ENCODE peak calls at places on chromosome 21, in six cellular contexts. W is endodermal cell; X is CD4-positive, alpha-beta T cell; T is body of pancreas; R is Panc1; Q is suprapubic skin. Z is an unnamed sample.

GRCh38 chr21:45365186-45365607 is 39.8 kb upstream of the COL18A1 start:
- DNase-seq in R (no peak), T (no peak), Q (no peak), X (no peak), W (no peak), Z (no peak)

GRCh38 chr21:35749904-35750303 is 310.4 kb downstream of the SETD4 start:
- DNase-seq in Q (no peak), X (no peak), R (no peak), W (no peak), T (no peak), Z (no peak)

GRCh38 chr21:41707231-41707988 is 59.4 kb downstream of the RIPK4 start:
- DNase-seq in X (no peak), R (no peak), T (no peak), W (no peak), Q (no peak), Z (no peak)

GRCh38 chr21:44791246-44791645 is 10.4 kb downstream of the UBE2G2 start:
- DNase-seq in X (no peak), Q (no peak), T (no peak), W (no peak), R (no peak), Z (no peak)

GRCh38 chr21:26754853-26755252 is 90.4 kb downstream of the ADAMTS1 start:
- DNase-seq in R (no peak), W (no peak), T (no peak), Q (no peak), X (no peak), Z (no peak)

GRCh38 chr21:24210130-24210529 is 1397.2 kb downstream of the MRPL39 start:
- DNase-seq in Q (no peak), W (no peak), X (no peak), R (no peak), T (no peak), Z (no peak)

GRCh38 chr21:43893536-43894205 is 28.6 kb downstream of the AGPAT3 start:
- DNase-seq in Q (peak; percentile 61), T (no peak), X (no peak), W (no peak), R (no peak), Z (no peak)

GRCh38 chr21:26849428-26850115 is 4.4 kb upstream of the ADAMTS1 start:
- DNase-seq in R (no peak), W (no peak), T (no peak), X (no peak), Q (no peak), Z (no peak)

GRCh38 chr21:44428281-44428942 is 26.9 kb upstream of the LRRC3 start:
- DNase-seq in R (no peak), X (peak; percentile 45), T (peak; percentile 21), W (peak; percentile 88), Q (no peak), Z (peak; percentile 27)

GRCh38 chr21:41755934-41756773 is 10.7 kb downstream of the RIPK4 start:
- DNase-seq in R (no peak), X (no peak), W (no peak), T (no peak), Q (no peak), Z (no peak)

DNA sequence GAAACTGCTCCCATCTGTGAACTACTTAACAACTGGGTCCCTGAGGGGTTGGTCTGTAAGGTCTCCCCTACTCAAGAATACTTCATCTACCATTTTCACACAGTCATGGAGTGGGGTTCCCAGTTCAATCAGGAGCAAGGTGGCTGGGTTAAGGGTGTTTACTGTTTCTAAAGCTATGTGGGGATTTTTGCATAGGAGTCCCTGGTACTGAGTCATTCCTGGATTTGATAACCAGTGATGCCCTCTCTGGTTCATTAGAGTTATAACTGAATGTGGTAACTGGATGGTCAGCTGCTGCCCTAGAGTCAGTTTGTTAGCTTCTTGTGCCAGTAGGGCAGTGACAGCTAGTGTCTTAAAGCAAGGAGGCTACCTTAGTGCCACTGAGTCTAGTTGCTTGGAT is 29.4 kb upstream of the KCNJ15 start:
- DNase-seq in W (no peak), Q (no peak), R (no peak), X (no peak), T (no peak), Z (no peak)
- H3K9me3 ChIP-seq in W (peaks cover 78% of the 10 kb centered on the region), Q (peaks cover 13% of the 10 kb centered on the region), R (peaks cover 6% of the 10 kb centered on the region), X (peaks cover 71% of the 10 kb centered on the region), T (no peaks in the 10 kb centered on the region), Z (peaks cover 54% of the 10 kb centered on the region)

GRCh38 chr21:40186036-40186435 is 318.8 kb downstream of the PCP4 start:
- DNase-seq in Q (peak; percentile 0), X (no peak), R (no peak), W (no peak), T (no peak), Z (no peak)
- H3K9me3 ChIP-seq in Q (peaks cover 7% of the 10 kb centered on the region), X (no peaks in the 10 kb centered on the region), R (no peaks in the 10 kb centered on the region), W (peaks cover 62% of the 10 kb centered on the region), T (no peaks in the 10 kb centered on the region), Z (peaks cover 10% of the 10 kb centered on the region)

GRCh38 chr21:37149411-37149810 is 76.4 kb downstream of the TTC3 start:
- DNase-seq in Q (no peak), T (no peak), X (no peak), R (no peak), W (no peak), Z (no peak)
- H3K9me3 ChIP-seq in Q (no peaks in the 10 kb centered on the region), T (no peaks in the 10 kb centered on the region), X (no peaks in the 10 kb centered on the region), R (no peaks in the 10 kb centered on the region), W (no peaks in the 10 kb centered on the region), Z (no peaks in the 10 kb centered on the region)

DNA sequence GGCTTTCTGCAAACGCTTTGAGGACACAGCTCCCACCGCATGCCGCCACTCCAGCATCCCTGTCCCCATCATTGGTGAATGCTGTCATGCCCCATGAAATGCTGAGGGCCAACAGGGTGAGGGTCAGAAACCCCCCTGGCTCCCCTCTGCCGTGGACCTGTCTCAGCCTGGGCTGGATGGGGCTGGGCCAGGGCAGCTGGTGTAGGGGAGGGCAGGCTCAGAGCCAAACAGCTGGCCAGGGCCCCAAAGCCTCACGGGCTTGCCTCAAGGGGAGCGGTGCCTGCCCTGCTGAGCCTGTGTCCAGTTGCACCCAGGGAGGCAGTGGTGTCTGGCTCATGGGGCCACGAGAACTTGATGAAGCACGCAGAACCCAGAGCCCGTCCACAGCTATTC is 49.7 kb downstream of the S100B start:
- DNase-seq in Q (no peak), T (no peak), R (no peak), X (no peak), W (no peak), Z (no peak)
- H3K9me3 ChIP-seq in Q (no peaks in the 10 kb centered on the region), T (no peaks in the 10 kb centered on the region), R (no peaks in the 10 kb centered on the region), X (no peaks in the 10 kb centered on the region), W (no peaks in the 10 kb centered on the region), Z (no peaks in the 10 kb centered on the region)

DNA sequence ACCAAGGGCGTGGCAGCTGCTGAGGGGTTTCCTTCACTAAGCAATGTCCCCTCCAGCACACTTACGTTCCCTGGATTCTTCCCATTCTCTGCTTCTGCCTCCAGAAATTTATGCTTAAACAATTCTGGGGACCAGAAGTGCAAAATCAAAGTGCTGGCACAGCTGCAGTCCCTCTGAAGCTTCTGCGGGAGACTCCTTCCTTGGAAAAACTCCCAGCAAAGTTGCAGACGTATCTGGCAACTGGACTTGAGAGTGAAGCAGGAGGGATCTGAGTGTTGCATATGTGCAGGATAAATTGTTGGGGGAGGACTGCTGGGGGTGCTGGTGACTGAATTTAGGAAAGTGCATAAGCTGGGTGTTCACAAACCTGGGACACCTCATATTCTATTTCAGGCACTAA is 402.9 kb downstream of the PCP4 start:
- DNase-seq in W (no peak), R (no peak), X (no peak), Q (no peak), T (no peak), Z (no peak)
- H3K9me3 ChIP-seq in W (no peaks in the 10 kb centered on the region), R (no peaks in the 10 kb centered on the region), X (no peaks in the 10 kb centered on the region), Q (no peaks in the 10 kb centered on the region), T (no peaks in the 10 kb centered on the region), Z (peaks cover 4% of the 10 kb centered on the region)

GRCh38 chr21:30329203-30329868 is 8.2 kb downstream of the KRTAP27-1 start:
- DNase-seq in Q (no peak), R (no peak), T (no peak), W (no peak), X (no peak), Z (no peak)

GRCh38 chr21:30326390-30326789 is 6.3 kb upstream of the KRTAP26-1 start:
- DNase-seq in R (no peak), W (no peak), T (no peak), X (no peak), Q (no peak), Z (no peak)
- H3K9me3 ChIP-seq in R (no peaks in the 10 kb centered on the region), W (peaks cover 13% of the 10 kb centered on the region), T (no peaks in the 10 kb centered on the region), X (peaks cover 13% of the 10 kb centered on the region), Q (no peaks in the 10 kb centered on the region), Z (peaks cover 9% of the 10 kb centered on the region)

DNA sequence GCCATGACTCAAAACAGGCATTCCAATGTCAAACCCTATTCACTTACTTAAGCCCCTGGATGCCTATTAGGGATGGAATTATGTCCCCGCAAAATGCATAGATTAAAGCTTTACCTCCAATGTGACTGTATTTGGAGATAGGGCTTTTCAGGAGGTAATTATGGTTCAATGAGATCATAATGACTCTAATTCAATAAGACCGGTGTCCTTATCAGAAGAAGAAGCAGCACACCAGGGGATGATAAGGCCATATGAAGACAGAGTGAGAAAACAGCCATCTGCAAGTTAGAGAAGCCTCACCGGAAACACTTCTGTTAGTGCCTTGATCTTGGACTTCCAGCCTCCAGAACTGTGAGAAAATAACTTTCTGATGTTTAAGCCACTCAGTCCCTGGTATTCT is 1131.8 kb upstream of the TMPRSS15 start:
- DNase-seq in R (no peak), Q (no peak), X (no peak), W (no peak), T (no peak), Z (no peak)
- H3K9me3 ChIP-seq in R (no peaks in the 10 kb centered on the region), Q (no peaks in the 10 kb centered on the region), X (no peaks in the 10 kb centered on the region), W (no peaks in the 10 kb centered on the region), T (no peaks in the 10 kb centered on the region), Z (no peaks in the 10 kb centered on the region)

GRCh38 chr21:34166468-34166867 is 93.1 kb downstream of the MRPS6 start:
- DNase-seq in R (no peak), T (no peak), W (no peak), X (no peak), Q (no peak), Z (no peak)
- H3K9me3 ChIP-seq in R (peaks cover 18% of the 10 kb centered on the region), T (no peaks in the 10 kb centered on the region), W (peaks cover 88% of the 10 kb centered on the region), X (peaks cover 85% of the 10 kb centered on the region), Q (peaks cover 22% of the 10 kb centered on the region), Z (peaks cover 40% of the 10 kb centered on the region)

GRCh38 chr21:37045139-37045538 is 27.7 kb downstream of the PIGP start:
- DNase-seq in W (no peak), R (no peak), Q (no peak), T (no peak), X (no peak), Z (no peak)
- H3K9me3 ChIP-seq in W (peaks cover 4% of the 10 kb centered on the region), R (no peaks in the 10 kb centered on the region), Q (no peaks in the 10 kb centered on the region), T (no peaks in the 10 kb centered on the region), X (no peaks in the 10 kb centered on the region), Z (no peaks in the 10 kb centered on the region)

GRCh38 chr21:33414068-33414467 is 10.9 kb downstream of the IFNGR2 start:
- DNase-seq in R (no peak), T (no peak), W (peak; percentile 62), Q (no peak), X (no peak), Z (no peak)
- H3K9me3 ChIP-seq in R (no peaks in the 10 kb centered on the region), T (no peaks in the 10 kb centered on the region), W (no peaks in the 10 kb centered on the region), Q (no peaks in the 10 kb centered on the region), X (no peaks in the 10 kb centered on the region), Z (no peaks in the 10 kb centered on the region)